ENCODE peak calls at places on chromosomes 3 and 15, in seven cellular contexts. W is A549; I is cardiac fibroblast; J is stimulated activated CD8-positive, alpha-beta memory T cell treated with anti-CD3 and anti-CD28 coated beads, Interleukin-15, amount 100 ng/mL, for 4 hours; Y is T-helper 9 cell; D is posterior cingulate gyrus; S is fibroblast of mammary gland. P is an unnamed sample.

GRCh38 chr15:35741395-35741794 is 195.4 kb upstream of the DPH6 start:
- DNase-seq in I (no peak), J (no peak), D (no peak), Y (no peak), S (no peak), W (no peak), P (no peak)

GRCh38 chr3:128590948-128591347 is 59.7 kb downstream of the RPN1 start:
- DNase-seq in D (no peak), S (no peak), I (no peak), J (no peak), Y (no peak), W (no peak), P (no peak)

GRCh38 chr3:180679178-180680096 is at the start of gene CCDC39:
- DNase-seq in I (peak), D (peak), Y (peak), W (peak), J (peak), S (peak), P (peak)

GRCh38 chr15:43325039-43325438 is 5.3 kb downstream of the LCMT2 start:
- DNase-seq in I (no peak), D (no peak), Y (no peak), W (no peak), J (no peak), S (no peak), P (no peak)

GRCh38 chr3:178807694-178808093 is 263.9 kb downstream of the ZMAT3 start:
- DNase-seq in Y (no peak), I (no peak), S (no peak), W (no peak), D (no peak), J (no peak), P (no peak)

GRCh38 chr15:80403712-80404056 is 498 bp upstream of the ARNT2 start:
- DNase-seq in S (no peak), J (no peak), D (peak), W (peak), I (no peak), Y (no peak), P (no peak)

GRCh38 chr3:10234526-10235230 is 13.6 kb upstream of the TATDN2 start:
- DNase-seq in J (no peak), I (no peak), Y (no peak), S (no peak), W (no peak), D (no peak), P (no peak)

GRCh38 chr3:24259901-24260512 is 234.6 kb downstream of the THRB start:
- DNase-seq in S (peak), W (no peak), Y (no peak), I (peak), J (no peak), D (no peak), P (peak)

GRCh38 chr15:52803543-52804306 is 13.6 kb upstream of the ONECUT1 start:
- DNase-seq in Y (no peak), J (no peak), D (no peak), W (no peak), S (no peak), I (no peak), P (no peak)

GRCh38 chr15:96170616-96171270 is 159.8 kb upstream of the NR2F2 start:
- DNase-seq in D (no peak), Y (no peak), J (no peak), W (no peak), S (no peak), I (no peak), P (no peak)

P was measured in LHCN-M2.